ENCODE peak calls at places on chromosome 2, in ten cellular contexts. A is tibial artery, V is hypothalamus, Q is NCI-H1417, Y is renal cortical epithelial cell, B is DMS 273 treated with DMSO at 0.1 percent for 48 hours, N is type B pancreatic cell, W is AG20443, U is lower lobe of right lung, R is epithelial cell of esophagus. H is an unnamed sample.

GRCh38 chr2:13546131-13546530 is 829.4 kb downstream of the TRIB2 start:
- DNase-seq in N (no peak), R (no peak), V (no peak), B (no peak), Q (no peak), W (no peak), Y (no peak), A (no peak), U (no peak), H (no peak)

GRCh38 chr2:138814123-138814883 is 34.1 kb upstream of the NXPH2 start:
- DNase-seq in U (no peak), R (peak), A (no peak), Y (peak), B (no peak), Q (peak), V (no peak), W (no peak), N (no peak), H (no peak)

GRCh38 chr2:55865095-55865835 is 58.3 kb downstream of the EFEMP1 start:
- DNase-seq in B (no peak), Q (no peak), A (no peak), W (no peak), N (no peak), Y (peak), V (no peak), R (peak), U (no peak), H (no peak)

GRCh38 chr2:71226391-71226964 is 425 bp downstream of the PAIP2B start:
- DNase-seq in Q (peak), U (peak), B (no peak), A (no peak), R (no peak), N (no peak), V (peak), Y (no peak), W (peak), H (peak)

GRCh38 chr2:117980381-117980780 is 33.5 kb downstream of the CCDC93 start:
- DNase-seq in V (no peak), R (no peak), B (no peak), W (peak), U (no peak), A (no peak), Y (no peak), N (no peak), Q (no peak), H (no peak)

GRCh38 chr2:106205488-106205887 is 11.4 kb upstream of the UXS1 start:
- DNase-seq in U (no peak), Y (no peak), W (no peak), N (no peak), V (no peak), Q (no peak), R (no peak), B (no peak), A (no peak), H (no peak)

GRCh38 chr2:127389778-127390435 is 2.1 kb upstream of the MAP3K2 start:
- DNase-seq in A (no peak), V (no peak), W (no peak), R (no peak), Q (no peak), Y (no peak), N (no peak), B (no peak), U (no peak), H (no peak)

GRCh38 chr2:64913357-64913869 is 75.8 kb upstream of the SLC1A4 start:
- DNase-seq in B (no peak), W (no peak), Q (peak), A (no peak), R (peak), N (no peak), V (no peak), U (no peak), Y (no peak), H (peak)

GRCh38 chr2:237715459-237715947 is 83.1 kb upstream of the RBM44 start:
- DNase-seq in W (no peak), A (peak), Y (peak), Q (peak), V (no peak), R (peak), U (no peak), N (no peak), B (no peak), H (no peak)